ENCODE peak calls at places on chromosomes 2 and 18, in six cellular contexts. U, E, Z, H, X and L are unnamed samples.

GRCh38 chr2:229825476-229825875 is 96.3 kb downstream of the TRIP12 start:
- DNase-seq in H (no peak), U (no peak), X (no peak), Z (no peak), E (no peak), L (no peak)

GRCh38 chr2:105809723-105810122 is 65.0 kb downstream of the NCK2 start:
- DNase-seq in E (no peak), Z (no peak), X (no peak), U (no peak), H (no peak), L (no peak)

GRCh38 chr2:223104336-223104735 is 52.3 kb downstream of the KCNE4 start:
- DNase-seq in X (no peak), H (no peak), E (no peak), U (no peak), Z (no peak), L (no peak)

GRCh38 chr2:235532307-235532706 is 38.5 kb downstream of the AGAP1 start:
- DNase-seq in E (no peak), U (no peak), H (no peak), Z (no peak), X (no peak), L (no peak)

GRCh38 chr2:121074322-121074932 is 210.6 kb downstream of the TFCP2L1 start:
- DNase-seq in H (no peak), U (no peak), X (no peak), Z (no peak), E (peak; percentile 28), L (no peak)

GRCh38 chr2:21668078-21668710 is 544.4 kb downstream of the TDRD15 start:
- DNase-seq in Z (no peak), H (no peak), X (no peak), U (no peak), E (no peak), L (no peak)

GRCh38 chr2:194556639-194557038 is 1100.4 kb upstream of the SLC39A10 start:
- DNase-seq in U (no peak), H (no peak), Z (no peak), E (no peak), X (no peak), L (no peak)

GRCh38 chr2:72813841-72814240 is 12.0 kb downstream of the EXOC6B start:
- DNase-seq in E (no peak), Z (no peak), H (no peak), X (no peak), U (no peak), L (no peak)

GRCh38 chr18:62030091-62030985 is 137.5 kb upstream of the RNF152 start:
- DNase-seq in X (no peak), U (no peak), E (no peak), Z (no peak), H (no peak), L (no peak)

GRCh38 chr2:64296695-64297346 is 152.6 kb upstream of the PELI1 start:
- DNase-seq in E (peak; percentile 44), U (no peak), X (no peak), H (no peak), Z (no peak), L (no peak)

GRCh38 chr2:73939419-73939818 is 12.7 kb downstream of the DGUOK start:
- DNase-seq in E (no peak), H (no peak), U (peak; percentile 82), Z (peak; percentile 52), X (peak; percentile 53), L (no peak)

GRCh38 chr18:6009751-6010150 is 114.4 kb upstream of the TMEM200C start:
- DNase-seq in H (no peak), U (no peak), Z (no peak), X (no peak), E (no peak), L (no peak)

GRCh38 chr2:130372833-130373807 is 17.3 kb downstream of the PTPN18 start:
- DNase-seq in H (no peak), E (no peak), Z (no peak), X (no peak), U (no peak), L (no peak)

GRCh38 chr18:57846258-57846657 is 43.1 kb upstream of the ATP8B1 start:
- DNase-seq in H (no peak), Z (no peak), X (no peak), U (no peak), E (peak; percentile 78), L (no peak)

DNA sequence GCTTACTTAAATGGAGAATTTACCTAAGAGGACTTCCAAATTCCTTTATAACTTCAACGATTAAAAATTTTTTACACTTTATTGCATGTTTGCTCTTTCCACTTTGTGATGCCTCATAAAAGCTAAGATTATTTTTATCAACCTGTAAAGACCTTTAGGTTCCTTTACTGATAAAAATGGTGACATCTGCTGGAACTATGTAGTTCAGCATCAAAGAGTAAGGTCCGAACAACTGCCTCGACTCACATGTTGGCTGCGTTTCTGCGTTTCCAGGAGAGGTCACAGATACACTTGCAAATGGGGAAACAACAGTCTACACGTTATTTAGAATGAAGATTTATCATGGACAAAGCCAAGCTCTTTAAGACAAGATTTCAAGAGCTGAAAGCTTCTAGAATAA is 18.8 kb upstream of the TMX3 start:
- DNase-seq in X (no peak), Z (no peak), U (no peak), H (no peak), E (no peak), L (no peak)
- TF ChIP-seq CTCF in X (no peak), Z (no peak), U (no peak), H (no peak), E (no peak), L (no peak)

DNA sequence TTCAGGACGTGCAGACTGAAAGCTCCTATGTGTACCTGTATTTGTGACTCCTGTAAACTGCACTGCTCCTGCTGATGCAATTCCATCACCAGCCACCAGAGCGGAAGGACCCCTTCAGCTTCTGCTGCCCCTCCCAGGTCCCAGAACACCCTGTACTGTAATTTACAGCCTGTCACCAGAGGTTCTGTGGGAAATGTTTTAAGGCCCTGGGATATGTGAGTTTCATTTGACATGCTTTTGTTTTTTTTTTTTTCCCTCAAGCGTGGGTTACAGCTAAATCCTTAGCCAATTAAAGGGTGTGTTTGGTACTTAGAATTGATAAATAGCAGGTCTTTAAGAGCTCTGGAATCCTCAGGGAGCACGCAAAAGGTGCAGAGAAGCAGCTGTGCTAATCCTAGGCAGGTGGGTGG is 79.4 kb downstream of the KCTD1 start:
- DNase-seq in Z (no peak), H (no peak), E (peak; percentile 57), X (no peak), U (no peak), L (peak; percentile 61)
- TF ChIP-seq CTCF in Z (peak; percentile 35), H (peak; percentile 62), E (peak; percentile 53), X (peak; percentile 39), U (no peak), L (peak; percentile 83)

DNA sequence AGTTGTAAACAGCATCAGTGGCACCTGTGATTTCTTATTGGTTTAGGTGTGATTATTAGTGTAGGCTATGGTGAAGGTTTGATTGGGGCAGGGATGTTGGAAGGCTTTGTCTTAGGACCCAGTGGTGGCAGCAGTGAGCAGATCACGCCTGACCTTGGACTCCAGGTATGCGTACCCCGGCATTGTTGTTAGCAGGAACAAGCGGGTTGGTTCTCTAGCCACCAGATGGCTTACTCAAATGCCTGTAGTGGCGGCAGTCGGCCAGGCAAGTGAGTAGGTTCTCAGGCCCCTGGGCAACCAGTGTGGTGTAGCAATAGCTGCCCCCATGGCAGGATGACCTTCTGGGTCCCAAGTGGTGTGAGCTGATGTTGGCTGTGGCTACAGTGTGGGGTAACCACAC is 558.3 kb downstream of the KCNJ3 start:
- DNase-seq in Z (no peak), H (no peak), E (no peak), U (no peak), X (no peak), L (no peak)
- TF ChIP-seq CTCF in Z (no peak), H (no peak), E (no peak), U (no peak), X (no peak), L (no peak)

DNA sequence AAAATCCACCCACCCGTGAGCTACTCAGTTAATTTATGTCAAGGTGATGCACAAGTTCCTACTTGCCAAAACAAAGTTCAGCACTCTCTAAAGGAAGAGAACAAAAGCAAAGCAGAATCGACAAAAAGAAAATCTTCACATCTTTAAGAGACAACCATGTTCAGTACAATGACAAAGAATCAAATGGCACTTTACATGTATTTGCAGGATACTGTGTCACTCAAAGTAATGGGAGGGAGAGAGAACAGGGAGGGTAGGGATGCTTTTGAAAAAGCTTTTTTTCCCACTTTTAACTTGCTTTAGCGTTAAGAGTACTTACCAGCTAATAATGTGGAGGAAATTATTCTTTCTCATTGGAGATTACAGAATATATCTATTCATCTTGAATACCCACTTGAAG is 39.0 kb upstream of the FAM237A start:
- DNase-seq in Z (no peak), U (no peak), H (no peak), X (no peak), E (no peak), L (no peak)
- TF ChIP-seq CTCF in Z (no peak), U (no peak), H (no peak), X (no peak), E (no peak), L (no peak)